ENCODE peak calls at places on chromosome 16, in ten cellular contexts. I is CD8-positive, alpha-beta memory T cell; X is stomach; P is neuronal stem cell; E is left ventricle myocardium inferior; K is trophoblast cell; O is GM12878; B is spleen; L is breast epithelium; V is psoas muscle. J is an unnamed sample.

GRCh38 chr16:28549301-28549899 is 4.3 kb upstream of the SGF29 start:
- DNase-seq in K (peak; percentile 61), I (peak; percentile 46), O (no peak), L (no peak), P (no peak), E (no peak), V (no peak), X (no peak), B (no peak), J (no peak)

GRCh38 chr16:275786-276232 is at the start of gene RGS11:
- DNase-seq in V (no peak), O (no peak), L (no peak), B (no peak), P (no peak), X (no peak), I (no peak), K (no peak), E (no peak), J (no peak)

GRCh38 chr16:50499254-50499653 is 48.9 kb upstream of the NKD1 start:
- DNase-seq in B (no peak), I (no peak), L (no peak), E (no peak), V (no peak), X (no peak), O (no peak), P (no peak), K (no peak), J (no peak)

GRCh38 chr16:86078121-86078600 is 179.2 kb downstream of the IRF8 start:
- DNase-seq in L (no peak), X (no peak), P (no peak), K (no peak), B (peak; percentile 31), I (peak; percentile 21), E (no peak), O (no peak), V (no peak), J (peak; percentile 29)

GRCh38 chr16:87483481-87483880 is 9.3 kb downstream of the ZCCHC14 start:
- DNase-seq in B (no peak), E (no peak), L (no peak), V (no peak), K (no peak), X (no peak), P (no peak), O (no peak), I (no peak), J (no peak)

GRCh38 chr16:50154369-50154947 is 1.4 kb downstream of the TENT4B start:
- DNase-seq in L (no peak), P (no peak), X (no peak), E (no peak), K (no peak), I (no peak), B (no peak), O (no peak), V (no peak), J (peak; percentile 11)

GRCh38 chr16:80932725-80933124 is 74.0 kb downstream of the CMC2 start:
- DNase-seq in X (peak; percentile 28), O (no peak), V (peak; percentile 61), L (peak; percentile 22), E (peak; percentile 48), I (no peak), B (no peak), P (no peak), K (peak; percentile 76), J (peak; percentile 71)

GRCh38 chr16:4980691-4981090 is 22.6 kb downstream of the SEC14L5 start:
- DNase-seq in B (peak; percentile 17), X (no peak), O (no peak), L (no peak), K (no peak), P (no peak), I (no peak), E (no peak), V (no peak), J (no peak)

GRCh38 chr16:29674188-29674587 is 4.8 kb upstream of the QPRT start:
- DNase-seq in X (no peak), V (peak; percentile 29), K (no peak), L (no peak), E (peak; percentile 39), I (no peak), P (no peak), O (no peak), B (no peak), J (no peak)

GRCh38 chr16:11061629-11062270 is 117.4 kb downstream of the CLEC16A start:
- DNase-seq in O (no peak), X (no peak), B (no peak), L (no peak), K (no peak), E (no peak), I (no peak), P (no peak), V (no peak), J (no peak)

GRCh38 chr16:76277099-76278030 is at the start of gene CNTNAP4:
- DNase-seq in O (no peak), V (peak; percentile 26), E (no peak), L (no peak), B (no peak), K (no peak), I (no peak), X (no peak), P (no peak), J (no peak)

GRCh38 chr16:16805809-16806208 is 426.9 kb downstream of the NPIPA7 start:
- DNase-seq in L (no peak), V (no peak), I (no peak), P (no peak), X (no peak), B (no peak), O (no peak), K (no peak), E (no peak), J (no peak)

GRCh38 chr16:16038950-16039349 is 89.5 kb downstream of the ABCC1 start:
- DNase-seq in E (no peak), P (no peak), X (no peak), L (no peak), B (no peak), I (no peak), O (no peak), V (no peak), K (no peak), J (no peak)

GRCh38 chr16:76488065-76488417 is 210.8 kb downstream of the CNTNAP4 start:
- DNase-seq in P (no peak), K (no peak), I (no peak), E (no peak), X (no peak), O (no peak), L (no peak), V (no peak), B (no peak), J (no peak)

GRCh38 chr16:81730090-81731051 is 48.7 kb upstream of the PLCG2 start:
- DNase-seq in V (peak; percentile 79), L (peak; percentile 61), I (peak; percentile 77), B (peak; percentile 92), K (peak; percentile 97), X (peak; percentile 89), E (peak; percentile 86), P (peak; percentile 91), O (no peak), J (peak; percentile 83)

GRCh38 chr16:57092786-57093301 is 461 bp downstream of the CPNE2 start:
- DNase-seq in V (peak; percentile 55), E (peak; percentile 47), O (no peak), I (peak; percentile 67), K (peak; percentile 39), B (peak; percentile 92), X (peak; percentile 46), L (no peak), P (no peak), J (peak; percentile 54)

GRCh38 chr16:16861546-16861945 is 482.6 kb downstream of the NPIPA7 start:
- DNase-seq in E (no peak), K (peak; percentile 71), B (no peak), V (peak; percentile 19), O (peak; percentile 46), I (peak; percentile 63), X (peak; percentile 45), P (peak; percentile 55), L (peak; percentile 18), J (peak; percentile 46)

GRCh38 chr16:70395345-70395901 is 43.5 kb downstream of the ST3GAL2 start:
- DNase-seq in I (peak; percentile 66), X (peak; percentile 77), L (no peak), P (peak; percentile 48), V (peak; percentile 71), B (peak; percentile 94), E (peak; percentile 63), O (no peak), K (peak; percentile 65), J (peak; percentile 52)

GRCh38 chr16:30996324-30996999 is 11.5 kb downstream of the HSD3B7 start:
- DNase-seq in X (no peak), O (no peak), I (no peak), L (no peak), P (no peak), K (no peak), E (no peak), B (no peak), V (no peak), J (peak; percentile 30)

GRCh38 chr16:47644661-47645060 is 183.5 kb downstream of the PHKB start:
- DNase-seq in P (no peak), E (no peak), V (no peak), B (no peak), I (no peak), O (no peak), L (no peak), K (no peak), X (no peak), J (no peak)

GRCh38 chr16:48511071-48511540 is 98.9 kb downstream of the N4BP1 start:
- DNase-seq in O (no peak), E (no peak), B (peak; percentile 52), L (no peak), K (peak; percentile 94), I (no peak), V (no peak), X (no peak), P (no peak), J (no peak)

GRCh38 chr16:2253293-2253692 is 1.9 kb upstream of the ECI1 start:
- DNase-seq in X (no peak), K (no peak), O (no peak), B (no peak), I (no peak), P (no peak), L (no peak), V (no peak), E (no peak), J (no peak)
- H3K9me3 ChIP-seq in X (no peaks in the 10 kb centered on the region), K (peaks cover 1% of the 10 kb centered on the region), O (no peaks in the 10 kb centered on the region), B (no peaks in the 10 kb centered on the region), I (no peaks in the 10 kb centered on the region), P (no peaks in the 10 kb centered on the region), L (no peaks in the 10 kb centered on the region), V (no peaks in the 10 kb centered on the region), E (no peaks in the 10 kb centered on the region), J (no peaks in the 10 kb centered on the region)

GRCh38 chr16:78220571-78220970 is 121.1 kb downstream of the WWOX start:
- DNase-seq in K (peak; percentile 83), L (no peak), X (no peak), B (no peak), I (no peak), O (no peak), E (no peak), P (no peak), V (no peak), J (no peak)
- H3K27ac ChIP-seq in K (no peak overlapping the region), L (no peak overlapping the region), X (no peak overlapping the region), B (no peak overlapping the region), I (no peak overlapping the region), O (no peak overlapping the region), E (no peak overlapping the region), P (no peak overlapping the region), V (no peak overlapping the region), J (no peak overlapping the region)

GRCh38 chr16:27482397-27483082 is 67.2 kb downstream of the GTF3C1 start:
- DNase-seq in K (no peak), I (no peak), L (no peak), O (no peak), V (no peak), P (no peak), X (no peak), B (peak; percentile 41), E (no peak), J (no peak)
- H3K36me3 ChIP-seq in K (peaks cover 80% of the 10 kb centered on the region), I (peaks cover 57% of the 10 kb centered on the region), L (peaks cover 5% of the 10 kb centered on the region), O (peaks cover 30% of the 10 kb centered on the region), V (peaks cover 99% of the 10 kb centered on the region), P (peaks cover 98% of the 10 kb centered on the region), X (peaks cover 100% of the 10 kb centered on the region), B (peaks cover 98% of the 10 kb centered on the region), E (peaks cover 100% of the 10 kb centered on the region), J (peaks cover 99% of the 10 kb centered on the region)

GRCh38 chr16:64308721-64309120 is 813.1 kb downstream of the CDH11 start:
- DNase-seq in E (no peak), P (no peak), I (no peak), O (no peak), B (no peak), V (no peak), L (no peak), K (no peak), X (no peak), J (no peak)
- H3K9me3 ChIP-seq in E (peaks cover 12% of the 10 kb centered on the region), P (peaks cover 6% of the 10 kb centered on the region), I (no peaks in the 10 kb centered on the region), O (no peaks in the 10 kb centered on the region), B (no peaks in the 10 kb centered on the region), V (peaks cover 7% of the 10 kb centered on the region), L (peaks cover 7% of the 10 kb centered on the region), K (peaks cover under 1% of the 10 kb centered on the region), X (peaks cover 6% of the 10 kb centered on the region), J (no peaks in the 10 kb centered on the region)

J was measured in SJSA1.